ENCODE peak calls at places on chromosomes 13 and 19, in four cellular contexts. Z, G, H and S are unnamed samples. For H3K9me3, the result is how much of the 10 kb centered on the place peaks cover.

GRCh38 chr19:51702103-51702753 is 9.1 kb downstream of the SPACA6 start:
- DNase-seq in Z (peak), G (peak), H (peak), S (no peak)

GRCh38 chr13:30338331-30338851 is 31.0 kb upstream of the KATNAL1 start:
- DNase-seq in Z (peak), G (no peak), H (no peak), S (no peak)

GRCh38 chr19:43768273-43769050 is 12.3 kb downstream of the KCNN4 start:
- DNase-seq in Z (no peak), G (no peak), H (no peak), S (no peak)

GRCh38 chr19:43479961-43480561 is 14.7 kb upstream of the LYPD3 start:
- DNase-seq in Z (no peak), G (no peak), H (no peak), S (no peak)

GRCh38 chr19:39871362-39871761 is 25.2 kb upstream of the FBL start:
- DNase-seq in Z (no peak), G (no peak), H (no peak), S (no peak)

GRCh38 chr13:35349673-35350278 is 126.7 kb downstream of the MAB21L1 start:
- DNase-seq in Z (peak), G (no peak), H (no peak), S (no peak)

GRCh38 chr13:108176685-108177274 is 38.6 kb downstream of the LIG4 start:
- DNase-seq in Z (peak), G (peak), H (no peak), S (peak)

GRCh38 chr19:54281008-54281728 is at the start of gene LILRB2:
- DNase-seq in Z (no peak), G (no peak), H (no peak), S (peak)

GRCh38 chr19:13146763-13147563 is 3.2 kb downstream of the STX10 start:
- DNase-seq in Z (peak), G (no peak), H (no peak), S (no peak)

GRCh38 chr19:14405380-14405757 is 13.8 kb downstream of the DDX39A start:
- DNase-seq in Z (no peak), G (no peak), H (no peak), S (no peak)

GRCh38 chr13:31896427-31896826 is 135.1 kb upstream of the FRY start:
- DNase-seq in Z (peak), G (no peak), H (no peak), S (no peak)

GRCh38 chr19:778910-779653 is 18.2 kb upstream of the PTBP1 start:
- DNase-seq in Z (peak), G (no peak), H (no peak), S (no peak)

GRCh38 chr13:99894105-99894504 is 77.5 kb downstream of the ZIC5 start:
- DNase-seq in Z (no peak), G (no peak), H (no peak), S (no peak)

GRCh38 chr13:99894835-99895427 is 76.6 kb downstream of the ZIC5 start:
- DNase-seq in Z (peak), G (no peak), H (no peak), S (no peak)

GRCh38 chr13:99895428-99895998 is 76.1 kb downstream of the ZIC5 start:
- DNase-seq in Z (peak), G (no peak), H (no peak), S (no peak)

GRCh38 chr13:99896712-99897440 is 74.7 kb downstream of the ZIC5 start:
- DNase-seq in Z (no peak), G (no peak), H (no peak), S (no peak)

GRCh38 chr13:99895999-99896695 is 75.4 kb downstream of the ZIC5 start:
- DNase-seq in Z (no peak), G (no peak), H (no peak), S (no peak)
- H3K4me3 ChIP-seq in Z (no peak), G (no peak), H (peak), S (peak)

GRCh38 chr19:27885361-27885760 is 1327.6 kb downstream of the UQCRFS1 start:
- DNase-seq in Z (no peak), G (no peak), H (no peak), S (no peak)

GRCh38 chr19:27876489-27876888 is 1336.5 kb downstream of the UQCRFS1 start:
- DNase-seq in Z (no peak), G (no peak), H (no peak), S (no peak)

GRCh38 chr19:27884376-27884775 is 1328.6 kb downstream of the UQCRFS1 start:
- DNase-seq in Z (no peak), G (no peak), H (no peak), S (no peak)

GRCh38 chr19:27881213-27881612 is 1331.7 kb downstream of the UQCRFS1 start:
- DNase-seq in Z (no peak), G (no peak), H (no peak), S (no peak)
- H3K9me3 ChIP-seq in Z (under half), G (under half), H (under half), S (under half)

GRCh38 chr13:71219671-71220070 is 647.3 kb downstream of the DACH1 start:
- DNase-seq in Z (no peak), G (no peak), H (no peak), S (no peak)

GRCh38 chr13:71213252-71213821 is 653.7 kb downstream of the DACH1 start:
- DNase-seq in Z (no peak), G (no peak), H (no peak), S (no peak)

GRCh38 chr13:71218960-71219359 is 648.0 kb downstream of the DACH1 start:
- DNase-seq in Z (no peak), G (no peak), H (no peak), S (no peak)

DNA sequence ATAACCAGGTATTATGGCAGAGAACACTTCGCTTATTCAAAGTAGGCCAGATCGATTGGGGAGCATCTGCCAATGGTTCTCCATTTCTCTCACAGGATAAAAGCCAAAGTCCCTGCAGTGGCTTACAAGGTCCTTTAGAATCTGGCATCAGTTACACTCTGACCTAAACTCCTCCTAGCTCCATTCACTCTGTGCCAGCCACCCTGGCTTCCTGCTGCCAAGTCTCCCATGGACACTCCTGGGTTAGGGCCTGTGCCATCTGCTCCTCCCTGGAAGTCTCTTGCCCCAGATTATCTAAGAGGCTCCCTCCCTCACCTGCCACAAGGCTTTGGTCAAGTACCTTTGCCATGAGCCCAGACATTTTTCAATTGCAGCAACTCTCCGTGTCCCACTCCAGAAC is 649.2 kb downstream of the DACH1 start:
- DNase-seq in Z (no peak), G (no peak), H (no peak), S (no peak)
- TF ChIP-seq CTCF in Z (no peak), G (no peak), H (no peak), S (no peak)

DNA sequence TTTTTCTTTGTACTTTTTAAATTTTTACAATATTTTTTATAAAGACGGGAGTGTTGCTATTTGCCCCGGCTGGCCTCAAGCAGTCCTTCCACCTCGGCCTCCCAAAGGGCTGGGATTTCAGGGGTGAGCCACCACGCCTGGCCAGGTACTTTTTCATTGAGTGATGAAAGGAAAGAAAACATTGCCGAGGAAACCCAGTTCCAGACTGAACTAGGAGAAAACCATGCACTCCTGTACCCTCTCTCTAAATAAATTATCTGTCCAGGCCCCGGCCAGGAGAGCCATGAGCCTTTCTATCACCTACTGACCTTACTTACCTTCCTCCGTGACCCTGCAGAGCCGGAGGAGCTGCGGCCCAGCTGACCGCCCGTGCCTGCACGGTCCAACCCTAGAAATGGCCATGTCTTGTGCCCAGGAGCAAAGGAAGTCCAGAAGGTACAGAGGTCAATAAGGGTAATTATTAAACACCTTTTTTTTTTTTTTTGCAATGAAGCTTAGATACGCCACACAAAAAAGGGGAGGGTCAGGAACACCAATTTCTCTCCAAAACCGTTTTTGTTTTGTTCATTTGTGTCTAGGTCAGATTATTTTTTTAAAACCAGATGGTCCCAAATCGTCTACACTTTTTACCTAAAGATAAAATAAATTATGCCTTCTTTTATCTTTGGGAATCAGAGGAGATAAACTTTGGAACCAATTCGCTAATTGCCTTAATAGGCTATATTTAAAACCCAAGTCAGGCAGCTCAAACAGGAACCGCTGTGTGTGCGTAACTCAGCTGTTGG is at the start of gene SLC7A9:
- DNase-seq in Z (no peak), G (no peak), H (no peak), S (no peak)
- H3K4me3 ChIP-seq in Z (no peak), G (no peak), H (no peak), S (no peak)

GRCh38 chr19:15730538-15730937 is 2.7 kb downstream of the OR10H2 start:
- DNase-seq in Z (no peak), G (no peak), H (no peak), S (no peak)
- H3K9me3 ChIP-seq in Z (under half), G (under half), H (under half), S (under half)

DNA sequence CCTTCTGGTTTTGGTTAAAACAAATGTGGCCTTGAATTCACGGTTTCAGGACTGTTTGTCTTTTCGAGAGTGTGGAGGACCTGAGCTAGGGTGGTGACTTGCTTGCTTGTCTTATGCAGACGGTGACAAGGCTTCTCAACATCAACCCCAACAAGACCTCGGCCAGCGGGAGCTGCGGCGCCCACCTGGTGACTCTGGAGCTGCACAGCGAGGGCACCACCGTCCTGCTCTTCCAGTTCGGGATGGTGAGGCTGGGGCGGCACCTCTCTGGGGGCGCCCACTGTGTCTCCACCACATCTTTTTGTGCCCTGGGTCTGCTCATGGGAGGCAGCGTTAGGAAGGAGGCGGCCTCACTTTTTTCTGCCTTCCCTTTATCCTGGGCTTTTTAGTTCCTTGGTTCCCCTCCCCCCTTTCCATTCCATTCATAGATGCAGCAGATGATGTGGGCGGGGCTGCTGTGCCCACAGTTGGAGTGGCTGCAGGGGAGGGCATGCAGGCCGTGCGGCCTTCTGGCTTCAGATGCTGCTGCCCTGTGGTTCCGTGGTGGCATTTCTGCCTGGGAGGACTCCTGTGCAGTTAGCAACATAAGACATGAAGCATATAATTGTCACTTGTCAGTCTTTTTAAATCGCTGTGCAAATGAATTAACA is 23.3 kb downstream of the LAMP1 start:
- DNase-seq in Z (no peak), G (no peak), H (no peak), S (no peak)
- TF ChIP-seq CTCF in Z (no peak), G (no peak), H (no peak), S (no peak)

GRCh38 chr19:45643024-45643926 is 4.1 kb upstream of the EML2 start:
- DNase-seq in Z (peak), G (peak), H (peak), S (peak)
- H3K4me3 ChIP-seq in Z (peak), G (no peak), H (no peak), S (no peak)

GRCh38 chr19:44903216-44903601 is 2.4 kb upstream of the APOE start:
- DNase-seq in Z (no peak), G (no peak), H (peak), S (no peak)

GRCh38 chr19:44904426-44904994 is 1.1 kb upstream of the APOE start:
- DNase-seq in Z (no peak), G (no peak), H (no peak), S (no peak)

GRCh38 chr19:44903602-44904425 is 1.8 kb upstream of the APOE start:
- DNase-seq in Z (peak), G (peak), H (peak), S (peak)

GRCh38 chr19:44907613-44908012 is 2.0 kb downstream of the APOE start:
- DNase-seq in Z (no peak), G (no peak), H (no peak), S (no peak)

DNA sequence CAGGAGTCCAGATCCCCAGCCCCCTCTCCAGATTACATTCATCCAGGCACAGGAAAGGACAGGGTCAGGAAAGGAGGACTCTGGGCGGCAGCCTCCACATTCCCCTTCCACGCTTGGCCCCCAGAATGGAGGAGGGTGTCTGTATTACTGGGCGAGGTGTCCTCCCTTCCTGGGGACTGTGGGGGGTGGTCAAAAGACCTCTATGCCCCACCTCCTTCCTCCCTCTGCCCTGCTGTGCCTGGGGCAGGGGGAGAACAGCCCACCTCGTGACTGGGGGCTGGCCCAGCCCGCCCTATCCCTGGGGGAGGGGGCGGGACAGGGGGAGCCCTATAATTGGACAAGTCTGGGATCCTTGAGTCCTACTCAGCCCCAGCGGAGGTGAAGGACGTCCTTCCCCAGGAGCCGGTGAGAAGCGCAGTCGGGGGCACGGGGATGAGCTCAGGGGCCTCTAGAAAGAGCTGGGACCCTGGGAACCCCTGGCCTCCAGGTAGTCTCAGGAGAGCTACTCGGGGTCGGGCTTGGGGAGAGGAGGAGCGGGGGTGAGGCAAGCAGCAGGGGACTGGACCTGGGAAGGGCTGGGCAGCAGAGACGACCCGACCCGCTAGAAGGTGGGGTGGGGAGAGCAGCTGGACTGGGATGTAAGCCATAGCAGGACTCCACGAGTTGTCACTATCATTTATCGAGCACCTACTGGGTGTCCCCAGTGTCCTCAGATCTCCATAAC is at the start of gene APOE:
- DNase-seq in Z (peak), G (no peak), H (peak), S (no peak)
- H3K9me3 ChIP-seq in Z (under half), G (under half), H (under half), S (under half)